ENCODE peak calls at places on chromosomes 1 and 21, in four cellular contexts. T is HepG2, B is Panc1, C is HCT116. Y is an unnamed sample.

GRCh38 chr1:238108417-238108816 is 217.7 kb upstream of the ZP4 start:
- DNase-seq in T (no peak), C (no peak), B (no peak), Y (no peak)

GRCh38 chr1:227938911-227939790 is 8.6 kb downstream of the WNT9A start:
- DNase-seq in T (no peak), B (no peak), C (no peak), Y (no peak)

GRCh38 chr1:174999926-175000696 is at the start of gene CACYBP:
- DNase-seq in C (no peak), T (peak), B (no peak), Y (no peak)

GRCh38 chr1:53686371-53687267 is 52.3 kb downstream of the GLIS1 start:
- DNase-seq in B (no peak), T (no peak), C (no peak), Y (no peak)

GRCh38 chr21:38669186-38669585 is 136.5 kb upstream of the ETS2 start:
- DNase-seq in B (no peak), T (peak), C (no peak), Y (peak)

GRCh38 chr1:212475151-212475550 is 42.4 kb downstream of the NENF start:
- DNase-seq in C (no peak), B (no peak), T (no peak), Y (no peak)

GRCh38 chr1:59165353-59165752 is 131.5 kb upstream of the FGGY start:
- DNase-seq in C (no peak), T (no peak), B (no peak), Y (no peak)

GRCh38 chr1:66043186-66043585 is 250.5 kb downstream of the PDE4B start:
- DNase-seq in C (no peak), T (no peak), B (no peak), Y (no peak)

GRCh38 chr1:168714012-168714411 is 15.0 kb downstream of the DPT start:
- DNase-seq in B (no peak), C (no peak), T (no peak), Y (no peak)

GRCh38 chr1:205998457-205999241 is 4.5 kb downstream of the RAB7B start:
- DNase-seq in T (no peak), C (no peak), B (no peak), Y (no peak)

GRCh38 chr21:44428281-44428942 is 26.9 kb upstream of the LRRC3 start:
- DNase-seq in C (peak), T (peak), B (no peak), Y (peak)

GRCh38 chr1:152449661-152450060 is 35.6 kb upstream of the CRNN start:
- DNase-seq in T (no peak), C (no peak), B (no peak), Y (no peak)

GRCh38 chr1:62887799-62888507 is 104.0 kb downstream of the ATG4C start:
- DNase-seq in C (no peak), T (no peak), B (no peak), Y (no peak)

GRCh38 chr1:233406339-233406960 is 78.9 kb downstream of the MAP3K21 start:
- DNase-seq in C (no peak), B (no peak), T (no peak), Y (no peak)
- TF ChIP-seq TCF7L2 in C (no peak), B (no peak), T (no peak), Y (no peak)

GRCh38 chr1:167186771-167187170 is 33.9 kb upstream of the POU2F1 start:
- DNase-seq in C (no peak), B (no peak), T (no peak), Y (no peak)
- TF ChIP-seq TCF7L2 in C (no peak), B (no peak), T (no peak), Y (no peak)

GRCh38 chr1:47332779-47333577 is 612 bp upstream of the CMPK1 start:
- DNase-seq in C (no peak), T (no peak), B (no peak), Y (no peak)

GRCh38 chr1:47331875-47332274 is 1.7 kb upstream of the CMPK1 start:
- DNase-seq in C (no peak), T (no peak), B (no peak), Y (no peak)

GRCh38 chr1:47333578-47333921 is at the start of gene CMPK1:
- DNase-seq in B (no peak), C (peak), T (peak), Y (peak)

GRCh38 chr1:47334765-47335435 is 1.3 kb downstream of the CMPK1 start:
- DNase-seq in T (peak), C (no peak), B (no peak), Y (no peak)

DNA sequence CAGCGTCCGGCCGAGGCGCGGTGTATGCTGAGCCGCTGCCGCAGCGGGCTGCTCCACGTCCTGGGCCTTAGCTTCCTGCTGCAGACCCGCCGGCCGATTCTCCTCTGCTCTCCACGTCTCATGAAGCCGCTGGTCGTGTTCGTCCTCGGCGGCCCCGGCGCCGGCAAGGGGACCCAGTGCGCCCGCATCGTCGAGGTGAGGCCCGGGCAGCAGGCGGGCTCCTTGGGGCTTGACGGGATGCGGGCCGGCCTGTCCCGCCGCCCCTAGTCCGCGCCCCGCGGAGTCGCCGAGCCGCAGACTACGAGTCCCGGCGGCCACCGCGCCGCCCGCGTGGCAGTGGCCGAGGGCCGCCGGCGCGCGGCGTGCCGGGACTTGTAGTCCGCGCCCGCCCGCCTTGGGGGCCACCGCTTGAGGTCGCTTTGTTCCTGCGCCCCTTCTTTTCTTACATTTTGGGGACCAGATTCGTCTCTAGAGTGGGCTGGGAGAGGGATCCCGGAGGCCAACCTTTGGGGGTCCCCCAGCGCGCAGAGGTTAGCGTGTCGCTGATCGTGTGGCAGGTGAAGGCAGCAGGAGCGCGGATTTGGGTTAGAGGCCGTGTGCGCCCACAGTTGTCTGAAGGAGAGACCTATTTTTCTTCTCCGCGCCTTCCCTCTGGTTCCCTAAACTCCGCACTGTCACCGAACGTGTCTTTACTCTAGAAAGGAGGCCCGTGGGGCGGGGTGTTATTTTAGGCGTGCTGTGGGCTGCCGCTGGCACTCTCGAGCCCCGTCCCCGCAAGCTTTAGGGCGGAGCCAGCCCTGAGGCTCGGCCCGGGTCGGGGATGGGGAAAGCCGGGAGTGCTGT is 553 bp downstream of the CMPK1 start:
- DNase-seq in C (peak), B (peak), T (peak), Y (peak)
- TF ChIP-seq TCF7L2 in C (peak), B (peak), T (no peak), Y (no peak)

GRCh38 chr1:201653883-201654282 is 115.0 kb downstream of the NAV1 start:
- DNase-seq in B (no peak), C (no peak), T (no peak), Y (no peak)

GRCh38 chr1:201655910-201656669 is 117.2 kb downstream of the NAV1 start:
- DNase-seq in B (no peak), C (no peak), T (no peak), Y (no peak)

GRCh38 chr1:201653238-201653637 is 114.3 kb downstream of the NAV1 start:
- DNase-seq in C (no peak), T (no peak), B (no peak), Y (no peak)

GRCh38 chr1:201656670-201657032 is 117.7 kb downstream of the NAV1 start:
- DNase-seq in T (no peak), C (no peak), B (no peak), Y (no peak)

DNA sequence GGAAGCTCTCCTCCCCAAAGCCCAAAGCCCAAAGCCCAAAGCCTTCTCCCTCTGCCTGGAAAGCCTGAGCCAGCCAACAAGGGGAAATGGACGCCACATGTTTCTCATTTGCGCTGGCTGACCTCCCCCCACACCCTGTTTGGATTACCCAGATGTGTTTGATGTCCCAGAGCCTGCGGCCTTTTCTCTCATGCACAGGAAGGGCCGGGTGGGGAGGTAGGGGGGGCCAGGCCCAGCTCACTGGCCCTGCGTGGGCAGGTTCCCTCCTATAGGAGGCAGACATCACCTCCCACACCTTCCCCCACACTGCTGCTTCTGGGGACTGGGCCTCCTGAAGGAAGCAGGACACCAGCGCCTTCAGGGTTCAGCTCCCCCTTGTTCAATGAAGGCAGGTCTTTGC is 116.3 kb downstream of the NAV1 start:
- DNase-seq in B (no peak), C (no peak), T (no peak), Y (peak)
- TF ChIP-seq TCF7L2 in B (no peak), C (no peak), T (no peak), Y (no peak)

GRCh38 chr1:246537441-246537840 is 28.6 kb downstream of the TFB2M start:
- DNase-seq in T (no peak), B (no peak), C (no peak), Y (no peak)
- TF ChIP-seq TCF7L2 in T (no peak), B (no peak), C (no peak), Y (no peak)